ENCODE peak calls at places on chromosome 18, in five cellular contexts. R, D, J, B and T are unnamed samples.
A peak's percentile ranks its signal among the peaks of the same experiment; 100 is the strongest.

GRCh38 chr18:74774486-74774885 is 176.8 kb downstream of the ZNF407 start:
- DNase-seq in R (no peak), D (no peak), J (no peak), B (no peak), T (no peak)

GRCh38 chr18:10081477-10081876 is 167.7 kb downstream of the VAPA start:
- DNase-seq in R (no peak), D (peak; percentile 34), J (no peak), B (no peak), T (no peak)

GRCh38 chr18:49812321-49813070 is 837 bp downstream of the ACAA2 start:
- DNase-seq in R (no peak), D (peak; percentile 16), J (no peak), B (no peak), T (no peak)

GRCh38 chr18:57051586-57052044 is 95.3 kb upstream of the BOD1L2 start:
- DNase-seq in R (no peak), D (no peak), J (no peak), B (no peak), T (no peak)

GRCh38 chr18:50619833-50620232 is 59.9 kb downstream of the MAPK4 start:
- DNase-seq in R (no peak), D (no peak), J (no peak), B (no peak), T (no peak)

GRCh38 chr18:24656571-24656971 is 196.1 kb downstream of the HRH4 start:
- DNase-seq in R (no peak), D (no peak), J (no peak), B (no peak), T (no peak)

GRCh38 chr18:13126966-13127598 is 91.5 kb upstream of the LDLRAD4 start:
- DNase-seq in R (no peak), D (no peak), J (no peak), B (no peak), T (no peak)

GRCh38 chr18:63540131-63540530 is 2.0 kb upstream of the SERPINB12 start:
- DNase-seq in R (peak; percentile 34), D (peak; percentile 49), J (peak; percentile 53), B (no peak), T (no peak)

GRCh38 chr18:4758980-4759379 is 303.9 kb upstream of the DLGAP1 start:
- DNase-seq in R (no peak), D (no peak), J (no peak), B (no peak), T (no peak)

GRCh38 chr18:74468547-74469014 is 11.5 kb upstream of the DIPK1C start:
- DNase-seq in R (no peak), D (peak; percentile 73), J (no peak), B (no peak), T (no peak)

GRCh38 chr18:8863427-8863826 is 158.1 kb downstream of the MTCL1 start:
- DNase-seq in R (no peak), D (no peak), J (no peak), B (no peak), T (no peak)

GRCh38 chr18:37481058-37481457 is 84.5 kb downstream of the CELF4 start:
- DNase-seq in R (peak; percentile 26), D (no peak), J (peak; percentile 46), B (no peak), T (no peak)
- TF ChIP-seq CTCF in R (no peak), D (no peak), J (no peak), B (no peak), T (no peak)

DNA sequence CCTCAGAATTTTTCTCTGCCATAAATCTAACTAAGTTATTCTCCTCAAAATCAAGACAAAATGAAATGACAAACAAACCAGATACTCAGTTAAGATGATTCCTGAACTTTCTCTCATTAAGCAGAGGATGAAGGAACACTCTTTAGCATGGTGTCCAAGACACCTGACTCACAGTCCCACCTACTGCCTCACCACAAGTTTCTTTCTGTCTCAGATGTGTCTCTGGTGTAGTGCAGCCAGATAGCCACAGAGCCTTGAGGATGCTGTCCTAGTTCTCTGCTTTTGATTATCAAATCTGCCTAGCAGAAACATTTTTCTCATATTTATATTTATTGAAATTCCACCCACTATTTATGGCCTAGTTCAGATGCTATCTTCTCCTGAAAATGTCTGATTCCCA is 103.6 kb upstream of the TMEM200C start:
- DNase-seq in R (no peak), D (no peak), J (no peak), B (no peak), T (no peak)
- TF ChIP-seq CTCF in R (no peak), D (no peak), J (no peak), B (no peak), T (no peak)

DNA sequence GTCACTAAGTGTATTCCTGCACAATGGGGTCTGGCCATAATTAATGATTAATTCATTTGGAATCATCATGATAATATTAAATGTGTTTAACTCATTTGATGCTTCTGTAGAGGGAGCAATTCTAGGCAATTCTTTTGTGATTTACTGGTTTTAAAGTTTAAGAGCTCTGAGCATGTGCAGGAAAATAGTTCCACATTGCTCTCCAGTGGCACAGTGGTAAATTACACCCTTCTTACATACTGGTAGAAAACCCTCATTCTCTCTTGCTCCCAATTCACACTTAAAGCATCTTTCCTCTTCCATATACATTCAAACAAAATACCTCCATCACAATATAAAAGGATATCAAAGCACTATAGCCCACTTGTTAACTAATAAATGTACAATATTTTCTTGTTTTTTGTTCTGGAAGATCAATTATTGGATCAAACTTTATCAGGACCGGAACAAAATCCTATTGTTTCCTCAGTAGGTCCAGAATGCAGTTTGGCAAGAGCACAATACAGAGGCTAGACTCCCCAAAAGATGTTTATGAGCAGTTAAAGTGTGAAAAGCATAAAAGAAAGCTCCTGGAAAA is 844.3 kb downstream of the MBD2 start:
- DNase-seq in R (peak; percentile 57), D (peak; percentile 28), J (peak; percentile 70), B (no peak), T (no peak)
- TF ChIP-seq CTCF in R (peak; percentile 67), D (peak; percentile 41), J (peak; percentile 74), B (peak; percentile 28), T (peak; percentile 25)

GRCh38 chr18:66124394-66124793 is 373.6 kb downstream of the CDH7 start:
- DNase-seq in R (no peak), D (no peak), J (peak; percentile 56), B (no peak), T (no peak)
- TF ChIP-seq CTCF in R (peak; percentile 38), D (no peak), J (peak; percentile 62), B (no peak), T (no peak)

DNA sequence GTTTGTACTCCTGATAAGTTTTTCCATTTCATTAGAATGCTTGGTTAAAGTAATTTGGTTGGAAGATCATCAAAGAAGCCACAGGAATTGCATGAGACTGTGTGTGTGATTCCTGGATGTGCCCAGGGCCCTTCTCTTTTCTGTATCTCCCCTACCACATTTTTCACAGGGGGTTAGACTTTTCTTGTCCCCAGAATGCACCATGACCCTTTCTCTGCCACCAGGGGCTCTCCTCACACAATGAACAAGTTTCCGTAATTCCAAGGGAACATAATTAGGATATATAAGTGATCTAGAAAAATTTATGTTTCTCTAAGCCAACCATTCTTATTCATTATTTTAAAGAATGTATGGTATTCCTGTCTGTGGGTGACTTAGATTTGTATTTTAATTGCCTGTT is 291.8 kb downstream of the NEDD4L start:
- DNase-seq in R (no peak), D (no peak), J (peak; percentile 44), B (no peak), T (no peak)
- TF ChIP-seq CTCF in R (peak; percentile 39), D (peak; percentile 24), J (peak; percentile 53), B (no peak), T (peak; percentile 27)

DNA sequence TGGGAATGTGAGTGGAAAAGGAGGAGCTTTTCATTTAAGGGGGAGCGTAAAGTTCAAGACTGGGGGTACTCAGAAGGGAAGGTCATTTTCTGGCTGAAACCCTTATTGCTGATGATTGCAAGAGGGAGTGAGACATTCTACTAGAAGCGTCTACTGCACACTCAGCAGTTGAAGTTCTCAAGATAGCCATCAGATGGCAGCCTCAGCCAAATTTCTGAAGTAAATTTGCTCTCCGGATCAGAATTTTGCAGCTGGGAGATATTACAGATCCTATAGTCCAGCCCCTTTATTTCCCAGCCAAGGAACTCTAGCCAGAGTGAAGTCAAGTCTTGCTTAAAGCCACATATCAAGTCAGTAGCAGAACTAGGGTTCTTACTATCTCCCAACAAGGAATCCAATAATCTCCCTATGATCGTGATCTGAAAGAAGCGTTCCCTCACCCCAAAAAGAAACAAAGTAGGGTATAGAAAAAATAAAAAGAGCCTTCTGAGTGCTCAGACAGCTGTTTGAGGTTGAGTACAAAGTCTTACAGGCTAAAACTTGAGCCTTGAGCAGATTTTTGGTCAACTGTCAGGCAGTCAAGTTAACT is 24.0 kb downstream of the RAX start:
- DNase-seq in R (peak; percentile 78), D (peak; percentile 92), J (peak; percentile 83), B (no peak), T (peak; percentile 81)
- TF ChIP-seq CTCF in R (peak; percentile 79), D (peak; percentile 83), J (peak; percentile 80), B (peak; percentile 59), T (peak; percentile 82)